ENCODE peak calls at places on chromosomes 3 and 15, in six cellular contexts. Z is GM06990, V is Peyer's patch, B is osteoblast, D is cardiac muscle cell, F is fibroblast of lung. Q is an unnamed sample.

GRCh38 chr3:197490098-197490497 is 65.7 kb downstream of the BDH1 start:
- DNase-seq in F (peak; percentile 89), B (peak; percentile 84), V (no peak), Z (no peak), D (no peak), Q (no peak)

GRCh38 chr15:60179786-60180391 is 175.8 kb downstream of the FOXB1 start:
- DNase-seq in D (peak; percentile 50), Z (no peak), V (no peak), F (peak; percentile 33), B (no peak), Q (peak; percentile 76)

GRCh38 chr3:85838921-85839320 is 880.1 kb downstream of the CADM2 start:
- DNase-seq in D (no peak), V (no peak), B (no peak), Z (no peak), F (no peak), Q (no peak)

GRCh38 chr15:51533672-51534398 is 88.7 kb downstream of the DMXL2 start:
- DNase-seq in F (no peak), V (no peak), Z (no peak), B (no peak), D (no peak), Q (no peak)

GRCh38 chr15:39854161-39854560 is 65.9 kb downstream of the GPR176 start:
- DNase-seq in F (no peak), D (no peak), V (no peak), Z (no peak), B (no peak), Q (no peak)

GRCh38 chr3:190076601-190077444 is 43.9 kb downstream of the P3H2 start:
- DNase-seq in V (no peak), B (peak; percentile 87), Z (no peak), D (peak; percentile 66), F (peak; percentile 99), Q (peak; percentile 54)

GRCh38 chr3:17730318-17730967 is 12.0 kb downstream of the TBC1D5 start:
- DNase-seq in B (no peak), D (peak; percentile 54), F (peak; percentile 77), V (no peak), Z (no peak), Q (peak; percentile 4)

GRCh38 chr15:81343371-81343770 is 19.4 kb upstream of the STARD5 start:
- DNase-seq in D (no peak), B (no peak), Z (no peak), F (no peak), V (no peak), Q (no peak)

GRCh38 chr3:111999924-112000835 is 1.5 kb downstream of the TAGLN3 start:
- DNase-seq in D (no peak), F (peak; percentile 48), V (no peak), Z (no peak), B (peak; percentile 62), Q (peak; percentile 19)

GRCh38 chr3:121592856-121593702 is at the start of gene FBXO40:
- DNase-seq in F (no peak), Z (no peak), B (no peak), D (peak; percentile 72), V (no peak), Q (peak; percentile 99)

GRCh38 chr3:121809249-121809648 is 25.6 kb downstream of the IQCB1 start:
- DNase-seq in Z (peak; percentile 67), F (no peak), B (no peak), D (no peak), V (no peak), Q (no peak)

GRCh38 chr3:136250862-136251460 is 821 bp downstream of the PCCB start:
- DNase-seq in F (peak; percentile 64), D (peak; percentile 8), B (peak; percentile 68), Z (peak; percentile 65), V (peak; percentile 62), Q (peak; percentile 34)

GRCh38 chr3:165768680-165769079 is 68.5 kb downstream of the BCHE start:
- DNase-seq in Z (no peak), V (no peak), D (no peak), B (no peak), F (no peak), Q (peak; percentile 35)

GRCh38 chr3:157075693-157076420 is 84.1 kb downstream of the CCNL1 start:
- DNase-seq in B (no peak), Z (no peak), F (no peak), D (no peak), V (no peak), Q (no peak)

GRCh38 chr3:125053304-125053699 is 2.5 kb downstream of the HEG1 start:
- DNase-seq in D (no peak), Z (no peak), F (no peak), V (no peak), B (peak; percentile 59), Q (no peak)
- H3K27me3 ChIP-seq in D (no peaks in the 10 kb centered on the region), Z (no peaks in the 10 kb centered on the region), F (no peaks in the 10 kb centered on the region), V (no peaks in the 10 kb centered on the region), B (no peaks in the 10 kb centered on the region), Q (peaks cover 39% of the 10 kb centered on the region)

GRCh38 chr3:156024904-156025303 is 95.5 kb upstream of the KCNAB1 start:
- DNase-seq in D (peak; percentile 41), Z (no peak), V (no peak), B (no peak), F (peak; percentile 28), Q (peak; percentile 41)
- H3K4me3 ChIP-seq in D (no peak overlapping the region), Z (no peak overlapping the region), V (no peak overlapping the region), B (peak overlapping the region; percentile 58), F (peak overlapping the region; percentile 40), Q (no peak overlapping the region)

GRCh38 chr15:69946870-69947269 is 150.8 kb downstream of the TLE3 start:
- DNase-seq in D (no peak), B (no peak), V (no peak), Z (no peak), F (no peak), Q (no peak)
- H3K27me3 ChIP-seq in D (peaks cover 3% of the 10 kb centered on the region), B (peaks cover 32% of the 10 kb centered on the region), V (no peaks in the 10 kb centered on the region), Z (no peaks in the 10 kb centered on the region), F (no peaks in the 10 kb centered on the region), Q (no peaks in the 10 kb centered on the region)

GRCh38 chr3:146160233-146160963 is 586 bp downstream of the PLOD2 start:
- DNase-seq in V (peak; percentile 58), F (peak; percentile 87), D (peak; percentile 84), B (peak; percentile 87), Z (no peak), Q (peak; percentile 94)
- H3K4me3 ChIP-seq in V (peak overlapping the region; percentile 42), F (peak overlapping the region; percentile 97), D (peak overlapping the region; percentile 79), B (peak overlapping the region; percentile 84), Z (peak overlapping the region; percentile 10), Q (peak overlapping the region; percentile 57)

DNA sequence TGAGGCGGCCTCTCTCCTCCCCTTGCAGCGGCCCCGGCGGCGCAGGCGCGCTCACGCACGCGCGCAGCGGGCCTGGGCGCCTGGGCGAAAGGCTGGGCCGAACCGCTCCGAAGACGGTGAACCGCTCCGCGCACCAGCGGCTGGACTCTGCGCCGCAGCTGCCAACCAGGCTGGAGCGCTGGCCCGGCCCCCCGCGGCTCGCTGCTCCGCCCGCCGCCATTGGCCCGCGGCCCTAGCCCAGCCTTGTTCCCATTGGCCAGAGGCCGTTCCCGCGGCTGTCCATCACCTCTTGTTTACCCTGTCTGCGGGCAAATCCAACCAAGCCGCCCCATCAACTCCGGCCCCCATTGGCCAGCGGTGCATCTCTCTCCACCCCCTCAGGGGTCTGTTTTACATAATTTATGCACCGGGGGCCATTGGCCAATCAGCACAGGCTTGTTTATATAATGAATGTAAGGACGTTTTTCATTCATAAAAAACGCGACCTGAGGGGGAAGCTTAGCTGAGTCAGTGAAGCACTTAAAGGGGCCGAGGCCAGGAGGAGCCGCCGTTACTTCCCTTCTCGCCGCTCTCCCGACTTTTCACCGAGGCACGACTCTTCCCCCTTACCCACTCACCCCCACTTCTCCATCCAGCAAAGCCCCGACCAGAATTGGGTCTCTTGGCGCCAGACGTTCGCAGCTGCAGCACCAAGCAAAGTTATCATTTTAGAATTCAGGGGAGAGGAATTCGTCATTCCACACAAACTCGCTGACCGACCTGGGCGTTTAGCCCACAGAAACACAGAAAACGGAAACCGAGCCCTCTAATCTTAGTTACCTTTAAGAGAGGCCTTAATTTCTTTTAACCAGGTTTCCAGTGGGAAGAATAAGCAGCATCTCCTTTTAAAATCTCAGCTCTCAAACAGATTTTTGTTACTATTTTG is at the start of gene ETV5:
- DNase-seq in D (peak; percentile 99), B (peak; percentile 99), V (peak; percentile 99), Z (peak; percentile 97), F (peak; percentile 100), Q (peak; percentile 99)
- H3K27me3 ChIP-seq in D (peaks cover 37% of the 10 kb centered on the region), B (peaks cover 10% of the 10 kb centered on the region), V (no peaks in the 10 kb centered on the region), Z (no peaks in the 10 kb centered on the region), F (no peaks in the 10 kb centered on the region), Q (peaks cover 67% of the 10 kb centered on the region)

Q was measured in GM23338.